ENCODE peak calls at places on chromosome 4, in five cellular contexts. One of them, this sample, is unnamed.

GRCh38 chr4:82811838-82812672 is 13.5 kb upstream of the SCD5 start:
- DNase-seq in prostate gland: no peak
- DNase-seq in upper lobe of left lung: no peak
- DNase-seq in suprapubic skin: no peak
- DNase-seq in HCT116: no peak
- DNase-seq in this sample: no peak

GRCh38 chr4:53098681-53099121 is 236.6 kb downstream of the RASL11B start:
- DNase-seq in prostate gland: no peak
- DNase-seq in upper lobe of left lung: no peak
- DNase-seq in suprapubic skin: no peak
- DNase-seq in HCT116: no peak
- DNase-seq in this sample: no peak

GRCh38 chr4:162727232-162727631 is 439.5 kb downstream of the NAF1 start:
- DNase-seq in prostate gland: no peak
- DNase-seq in upper lobe of left lung: no peak
- DNase-seq in suprapubic skin: no peak
- DNase-seq in HCT116: peak
- DNase-seq in this sample: peak

GRCh38 chr4:21921526-21922180 is 26.9 kb downstream of the KCNIP4 start:
- DNase-seq in prostate gland: no peak
- DNase-seq in upper lobe of left lung: no peak
- DNase-seq in suprapubic skin: no peak
- DNase-seq in HCT116: no peak
- DNase-seq in this sample: no peak

GRCh38 chr4:122700178-122700725 is 32.3 kb upstream of the BBS12 start:
- DNase-seq in prostate gland: peak
- DNase-seq in upper lobe of left lung: no peak
- DNase-seq in suprapubic skin: no peak
- DNase-seq in HCT116: peak
- DNase-seq in this sample: no peak

GRCh38 chr4:148831945-148832344 is 389.7 kb upstream of the NR3C2 start:
- DNase-seq in prostate gland: no peak
- DNase-seq in upper lobe of left lung: no peak
- DNase-seq in suprapubic skin: no peak
- DNase-seq in HCT116: peak
- DNase-seq in this sample: no peak

GRCh38 chr4:83054928-83055327 is 19.9 kb downstream of the COPS4 start:
- DNase-seq in prostate gland: no peak
- DNase-seq in upper lobe of left lung: no peak
- DNase-seq in suprapubic skin: no peak
- DNase-seq in HCT116: peak
- DNase-seq in this sample: no peak

GRCh38 chr4:5024673-5025072 is 5.4 kb upstream of the CYTL1 start:
- DNase-seq in prostate gland: no peak
- DNase-seq in upper lobe of left lung: no peak
- DNase-seq in suprapubic skin: no peak
- DNase-seq in HCT116: no peak
- DNase-seq in this sample: no peak

GRCh38 chr4:9812530-9813340 is 31.3 kb downstream of the DRD5 start:
- DNase-seq in prostate gland: no peak
- DNase-seq in upper lobe of left lung: no peak
- DNase-seq in suprapubic skin: no peak
- DNase-seq in HCT116: no peak
- DNase-seq in this sample: no peak

GRCh38 chr4:5919571-5919970 is 26.7 kb upstream of the CRMP1 start:
- DNase-seq in prostate gland: no peak
- DNase-seq in upper lobe of left lung: no peak
- DNase-seq in suprapubic skin: no peak
- DNase-seq in HCT116: no peak
- DNase-seq in this sample: no peak

GRCh38 chr4:74006009-74006476 is 7.6 kb upstream of the CXCL5 start:
- DNase-seq in prostate gland: no peak
- DNase-seq in upper lobe of left lung: no peak
- DNase-seq in suprapubic skin: no peak
- DNase-seq in HCT116: no peak
- DNase-seq in this sample: no peak

GRCh38 chr4:13530823-13531608 is 13.3 kb downstream of the NKX3-2 start:
- DNase-seq in prostate gland: no peak
- DNase-seq in upper lobe of left lung: no peak
- DNase-seq in suprapubic skin: no peak
- DNase-seq in HCT116: no peak
- DNase-seq in this sample: no peak

GRCh38 chr4:4386296-4386735 is 586 bp upstream of the NSG1 start:
- DNase-seq in prostate gland: no peak
- DNase-seq in upper lobe of left lung: peak
- DNase-seq in suprapubic skin: no peak
- DNase-seq in HCT116: no peak
- DNase-seq in this sample: no peak

GRCh38 chr4:113006632-113007031 is 42.8 kb upstream of the ANK2 start:
- DNase-seq in prostate gland: no peak
- DNase-seq in upper lobe of left lung: no peak
- DNase-seq in suprapubic skin: no peak
- DNase-seq in HCT116: no peak
- DNase-seq in this sample: no peak

GRCh38 chr4:112082954-112083586 is 62.2 kb upstream of the FAM241A start:
- DNase-seq in prostate gland: no peak
- DNase-seq in upper lobe of left lung: no peak
- DNase-seq in suprapubic skin: no peak
- DNase-seq in HCT116: peak
- DNase-seq in this sample: no peak

GRCh38 chr4:78569291-78569821 is 17.8 kb downstream of the ANXA3 start:
- DNase-seq in prostate gland: no peak
- DNase-seq in upper lobe of left lung: no peak
- DNase-seq in suprapubic skin: no peak
- DNase-seq in HCT116: peak
- DNase-seq in this sample: no peak

GRCh38 chr4:23163649-23164436 is 471.1 kb downstream of the GBA3 start:
- DNase-seq in prostate gland: no peak
- DNase-seq in upper lobe of left lung: no peak
- DNase-seq in suprapubic skin: no peak
- DNase-seq in HCT116: no peak
- DNase-seq in this sample: no peak

GRCh38 chr4:26574563-26574962 is 9.3 kb upstream of the TBC1D19 start:
- DNase-seq in prostate gland: no peak
- DNase-seq in upper lobe of left lung: no peak
- DNase-seq in suprapubic skin: no peak
- DNase-seq in HCT116: no peak
- DNase-seq in this sample: no peak

GRCh38 chr4:47879458-47879857 is 34.9 kb downstream of the NFXL1 start:
- DNase-seq in prostate gland: no peak
- DNase-seq in upper lobe of left lung: no peak
- DNase-seq in suprapubic skin: no peak
- DNase-seq in HCT116: no peak
- DNase-seq in this sample: no peak

GRCh38 chr4:186587416-186588018 is 32.1 kb upstream of the MTNR1A start:
- DNase-seq in prostate gland: peak
- DNase-seq in upper lobe of left lung: no peak
- DNase-seq in suprapubic skin: peak
- DNase-seq in HCT116: peak
- DNase-seq in this sample: peak

GRCh38 chr4:15425520-15425919 is 2.3 kb upstream of the C1QTNF7 start:
- DNase-seq in prostate gland: no peak
- DNase-seq in upper lobe of left lung: no peak
- DNase-seq in suprapubic skin: no peak
- DNase-seq in HCT116: no peak
- DNase-seq in this sample: no peak

GRCh38 chr4:169098054-169098896 is 88.2 kb upstream of the CBR4 start:
- DNase-seq in prostate gland: no peak
- DNase-seq in upper lobe of left lung: no peak
- DNase-seq in suprapubic skin: no peak
- DNase-seq in HCT116: no peak
- DNase-seq in this sample: no peak

GRCh38 chr4:169102011-169102410 is 92.0 kb upstream of the CBR4 start:
- DNase-seq in prostate gland: no peak
- DNase-seq in upper lobe of left lung: no peak
- DNase-seq in suprapubic skin: no peak
- DNase-seq in HCT116: no peak
- DNase-seq in this sample: no peak

GRCh38 chr4:169098969-169099685 is 89.1 kb upstream of the CBR4 start:
- DNase-seq in prostate gland: no peak
- DNase-seq in upper lobe of left lung: no peak
- DNase-seq in suprapubic skin: no peak
- DNase-seq in HCT116: no peak
- DNase-seq in this sample: no peak

GRCh38 chr4:169100656-169101055 is 90.6 kb upstream of the CBR4 start:
- DNase-seq in prostate gland: no peak
- DNase-seq in upper lobe of left lung: no peak
- DNase-seq in suprapubic skin: no peak
- DNase-seq in HCT116: no peak
- DNase-seq in this sample: no peak

GRCh38 chr4:169099775-169100180 is 89.7 kb upstream of the CBR4 start:
- DNase-seq in prostate gland: no peak
- DNase-seq in upper lobe of left lung: no peak
- DNase-seq in suprapubic skin: no peak
- DNase-seq in HCT116: no peak
- DNase-seq in this sample: no peak
- TF ChIP-seq POLR2AphosphoS5 in prostate gland: peak
- TF ChIP-seq POLR2AphosphoS5 in upper lobe of left lung: no peak
- TF ChIP-seq POLR2AphosphoS5 in suprapubic skin: no peak
- TF ChIP-seq POLR2AphosphoS5 in HCT116: no peak
- TF ChIP-seq POLR2AphosphoS5 in this sample: no peak

GRCh38 chr4:2059726-2060577 is 825 bp downstream of the NAT8L start:
- DNase-seq in prostate gland: no peak
- DNase-seq in upper lobe of left lung: peak
- DNase-seq in suprapubic skin: no peak
- DNase-seq in HCT116: no peak
- DNase-seq in this sample: no peak
- TF ChIP-seq POLR2AphosphoS5 in prostate gland: no peak
- TF ChIP-seq POLR2AphosphoS5 in upper lobe of left lung: no peak
- TF ChIP-seq POLR2AphosphoS5 in suprapubic skin: no peak
- TF ChIP-seq POLR2AphosphoS5 in HCT116: peak
- TF ChIP-seq POLR2AphosphoS5 in this sample: no peak

GRCh38 chr4:173534439-173534838 is 4.4 kb upstream of the HAND2 start:
- DNase-seq in prostate gland: no peak
- DNase-seq in upper lobe of left lung: no peak
- DNase-seq in suprapubic skin: no peak
- DNase-seq in HCT116: no peak
- DNase-seq in this sample: no peak
- TF ChIP-seq POLR2AphosphoS5 in prostate gland: no peak
- TF ChIP-seq POLR2AphosphoS5 in upper lobe of left lung: no peak
- TF ChIP-seq POLR2AphosphoS5 in suprapubic skin: no peak
- TF ChIP-seq POLR2AphosphoS5 in HCT116: no peak
- TF ChIP-seq POLR2AphosphoS5 in this sample: no peak

GRCh38 chr4:75634281-75634680 is 4.0 kb upstream of the CDKL2 start:
- DNase-seq in prostate gland: no peak
- DNase-seq in upper lobe of left lung: no peak
- DNase-seq in suprapubic skin: no peak
- DNase-seq in HCT116: no peak
- DNase-seq in this sample: no peak

GRCh38 chr4:75629239-75629638 is 1.1 kb downstream of the CDKL2 start:
- DNase-seq in prostate gland: no peak
- DNase-seq in upper lobe of left lung: no peak
- DNase-seq in suprapubic skin: no peak
- DNase-seq in HCT116: no peak
- DNase-seq in this sample: no peak

GRCh38 chr4:75630932-75631320 is 598 bp upstream of the CDKL2 start:
- DNase-seq in prostate gland: no peak
- DNase-seq in upper lobe of left lung: no peak
- DNase-seq in suprapubic skin: no peak
- DNase-seq in HCT116: no peak
- DNase-seq in this sample: no peak

GRCh38 chr4:75633846-75634245 is 3.5 kb upstream of the CDKL2 start:
- DNase-seq in prostate gland: no peak
- DNase-seq in upper lobe of left lung: no peak
- DNase-seq in suprapubic skin: no peak
- DNase-seq in HCT116: no peak
- DNase-seq in this sample: no peak

DNA sequence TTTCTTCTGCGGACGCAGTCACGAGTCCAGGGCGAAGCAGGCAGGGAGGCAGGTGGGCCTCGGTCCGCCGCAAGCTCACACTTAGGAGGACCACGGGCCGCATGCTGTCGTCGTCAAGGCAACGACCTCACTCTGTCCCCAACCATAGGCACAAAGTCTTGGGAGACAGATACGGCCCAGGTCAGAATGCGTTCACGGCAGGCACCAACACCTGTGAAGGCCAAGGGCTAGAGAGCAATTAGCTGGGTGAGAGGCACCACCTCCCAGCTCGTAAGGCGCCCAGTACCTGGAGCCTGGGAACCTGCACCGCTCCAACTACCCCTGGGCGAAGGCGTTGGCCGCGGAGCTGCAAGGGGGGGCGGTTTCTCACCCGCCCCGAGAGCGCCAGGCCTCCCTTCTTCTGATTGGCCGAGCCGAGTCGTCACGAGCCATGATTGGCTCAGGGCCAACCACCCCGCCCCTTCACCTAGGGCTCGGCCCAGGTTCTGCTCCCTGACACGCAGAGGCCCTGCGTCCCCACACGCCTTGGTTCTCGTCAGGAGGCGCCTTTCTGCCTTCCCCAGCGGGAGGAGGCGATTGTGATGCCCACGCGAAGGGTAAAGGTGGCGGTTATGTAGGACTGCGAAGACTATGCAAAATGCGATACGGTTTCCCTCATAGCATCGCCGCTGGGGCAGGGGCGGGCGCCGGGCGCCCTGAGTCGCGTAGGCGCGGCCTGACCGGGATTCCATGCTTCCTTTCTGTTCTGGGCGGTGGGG is at the start of gene CDKL2:
- DNase-seq in prostate gland: peak
- DNase-seq in upper lobe of left lung: peak
- DNase-seq in suprapubic skin: peak
- DNase-seq in HCT116: peak
- DNase-seq in this sample: peak
- TF ChIP-seq POLR2AphosphoS5 in prostate gland: peak
- TF ChIP-seq POLR2AphosphoS5 in upper lobe of left lung: peak
- TF ChIP-seq POLR2AphosphoS5 in suprapubic skin: peak
- TF ChIP-seq POLR2AphosphoS5 in HCT116: peak
- TF ChIP-seq POLR2AphosphoS5 in this sample: peak

GRCh38 chr4:30839583-30840520 is 119.7 kb downstream of the PCDH7 start:
- DNase-seq in prostate gland: no peak
- DNase-seq in upper lobe of left lung: no peak
- DNase-seq in suprapubic skin: no peak
- DNase-seq in HCT116: peak
- DNase-seq in this sample: no peak
- TF ChIP-seq POLR2AphosphoS5 in prostate gland: no peak
- TF ChIP-seq POLR2AphosphoS5 in upper lobe of left lung: no peak
- TF ChIP-seq POLR2AphosphoS5 in suprapubic skin: no peak
- TF ChIP-seq POLR2AphosphoS5 in HCT116: peak
- TF ChIP-seq POLR2AphosphoS5 in this sample: no peak